ENCODE peak calls at places on chromosomes 3 and 15, in nine cellular contexts. Y, R, B, H, X, P, F, D and A are unnamed samples.

GRCh38 chr3:46918634-46919033 is 41.1 kb downstream of the PTH1R start:
- DNase-seq in D (no peak), B (no peak), F (no peak), Y (no peak), P (no peak), R (no peak), X (no peak), H (no peak), A (no peak)

GRCh38 chr3:194633349-194634004 is at the start of gene TMEM44:
- DNase-seq in Y (peak; percentile 85), P (peak; percentile 77), F (peak; percentile 39), D (peak; percentile 42), B (peak; percentile 37), R (peak; percentile 86), X (peak; percentile 28), H (peak; percentile 36), A (peak; percentile 98)

GRCh38 chr3:133038089-133038730 is at the start of gene TMEM108:
- DNase-seq in P (peak; percentile 95), R (peak; percentile 87), X (peak; percentile 4), B (peak; percentile 90), F (no peak), Y (peak; percentile 99), D (no peak), H (no peak), A (peak; percentile 95)

GRCh38 chr3:178847170-178847569 is 224.4 kb downstream of the ZMAT3 start:
- DNase-seq in F (no peak), D (no peak), H (no peak), B (no peak), Y (no peak), X (no peak), P (no peak), R (no peak), A (no peak)

GRCh38 chr15:73368301-73369072 is at the start of gene HCN4:
- DNase-seq in X (no peak), D (no peak), Y (no peak), B (no peak), H (no peak), P (peak; percentile 62), F (no peak), R (peak; percentile 72), A (peak; percentile 81)

GRCh38 chr3:118760611-118761606 is 273.7 kb downstream of the IGSF11 start:
- DNase-seq in Y (peak; percentile 10), H (no peak), D (no peak), P (no peak), R (no peak), X (no peak), B (no peak), F (no peak), A (peak; percentile 26)

GRCh38 chr3:16834214-16834613 is 50.5 kb upstream of the PLCL2 start:
- DNase-seq in H (no peak), Y (no peak), D (no peak), X (no peak), P (no peak), F (no peak), R (no peak), B (no peak), A (no peak)

GRCh38 chr3:140021269-140021668 is 86.3 kb downstream of the CLSTN2 start:
- DNase-seq in P (no peak), Y (no peak), D (no peak), X (no peak), R (no peak), F (no peak), H (no peak), B (no peak), A (no peak)

GRCh38 chr3:102090646-102091045 is 241.3 kb downstream of the NFKBIZ start:
- DNase-seq in Y (no peak), B (no peak), F (no peak), D (no peak), X (no peak), P (no peak), H (no peak), R (no peak), A (no peak)

GRCh38 chr3:171646357-171647133 is 163.7 kb downstream of the PLD1 start:
- DNase-seq in D (no peak), B (no peak), F (no peak), P (peak; percentile 33), X (no peak), Y (peak; percentile 59), H (no peak), R (no peak), A (peak; percentile 49)

GRCh38 chr3:172129868-172130751 is 90.7 kb downstream of the FNDC3B start:
- DNase-seq in F (peak; percentile 42), Y (peak; percentile 89), D (peak; percentile 42), H (peak; percentile 48), B (no peak), P (peak; percentile 65), X (no peak), R (peak; percentile 93), A (peak; percentile 65)

GRCh38 chr3:188088948-188089685 is 64.8 kb upstream of the LPP start:
- DNase-seq in P (no peak), F (no peak), B (no peak), Y (no peak), D (no peak), X (no peak), H (no peak), R (no peak), A (no peak)

GRCh38 chr15:48963524-48964113 is at the start of gene SHC4:
- DNase-seq in Y (peak; percentile 81), P (peak; percentile 58), B (peak; percentile 67), R (peak; percentile 75), H (no peak), X (no peak), D (no peak), F (no peak), A (peak; percentile 84)

GRCh38 chr3:195690951-195691350 is 29.8 kb upstream of the MUC20 start:
- DNase-seq in D (no peak), X (no peak), B (no peak), P (no peak), R (no peak), Y (no peak), F (no peak), H (no peak), A (no peak)

GRCh38 chr3:27591321-27591711 is 107.1 kb upstream of the SLC4A7 start:
- DNase-seq in R (no peak), F (no peak), H (no peak), X (no peak), P (no peak), D (no peak), Y (no peak), B (no peak), A (no peak)

GRCh38 chr15:100191161-100191560 is 150.6 kb downstream of the ADAMTS17 start:
- DNase-seq in B (no peak), X (no peak), F (no peak), Y (no peak), P (no peak), R (no peak), D (no peak), H (no peak), A (no peak)

GRCh38 chr3:44992555-44993470 is 16.8 kb downstream of the EXOSC7 start:
- DNase-seq in X (no peak), D (no peak), F (peak; percentile 10), Y (peak; percentile 31), P (peak; percentile 62), B (no peak), R (no peak), H (no peak), A (peak; percentile 36)

GRCh38 chr15:55627730-55628368 is 39.7 kb upstream of the PYGO1 start:
- DNase-seq in Y (no peak), R (no peak), B (no peak), X (no peak), D (no peak), H (no peak), P (no peak), F (no peak), A (no peak)

GRCh38 chr3:10666621-10667020 is 149.4 kb upstream of the SLC6A11 start:
- DNase-seq in X (no peak), B (peak; percentile 46), H (no peak), D (no peak), F (no peak), R (peak; percentile 73), Y (peak; percentile 9), P (no peak), A (peak; percentile 49)

GRCh38 chr15:36970522-36970921 is 129.8 kb downstream of the MEIS2 start:
- DNase-seq in R (no peak), X (no peak), D (no peak), H (no peak), Y (no peak), B (no peak), P (no peak), F (no peak), A (no peak)

GRCh38 chr3:117562000-117562399 is 852.4 kb downstream of the TUSC7 start:
- DNase-seq in R (no peak), F (no peak), X (no peak), D (no peak), H (no peak), Y (no peak), P (no peak), B (no peak), A (no peak)

GRCh38 chr3:188400494-188401243 is 246.7 kb downstream of the LPP start:
- DNase-seq in X (peak; percentile 22), D (no peak), P (no peak), R (no peak), Y (no peak), H (no peak), F (no peak), B (no peak), A (no peak)

GRCh38 chr15:89198934-89199333 is 22.4 kb downstream of the RLBP1 start:
- DNase-seq in R (no peak), B (no peak), H (no peak), D (no peak), Y (no peak), F (no peak), X (no peak), P (no peak), A (no peak)

GRCh38 chr3:95434436-95434835 is 1371.6 kb downstream of the NSUN3 start:
- DNase-seq in Y (no peak), R (no peak), F (no peak), D (no peak), P (no peak), H (no peak), B (no peak), X (no peak), A (no peak)

GRCh38 chr3:39497753-39498152 is 30.3 kb downstream of the MOBP start:
- DNase-seq in Y (no peak), R (no peak), H (no peak), D (no peak), F (no peak), X (no peak), P (no peak), B (no peak), A (no peak)

GRCh38 chr3:186277268-186277909 is 84.6 kb downstream of the DGKG start:
- DNase-seq in Y (peak; percentile 50), H (no peak), D (no peak), F (no peak), R (no peak), B (no peak), P (peak; percentile 25), X (no peak), A (no peak)

GRCh38 chr3:8992199-8992598 is 28.9 kb upstream of the RAD18 start:
- DNase-seq in D (no peak), H (no peak), P (no peak), Y (no peak), B (no peak), X (no peak), R (no peak), F (no peak), A (no peak)

GRCh38 chr3:156102267-156102912 is 18.0 kb upstream of the KCNAB1 start:
- DNase-seq in Y (no peak), B (no peak), F (no peak), R (no peak), P (no peak), H (no peak), X (no peak), D (no peak), A (no peak)

GRCh38 chr15:76968310-76968709 is 26.6 kb upstream of the PSTPIP1 start:
- DNase-seq in R (no peak), D (no peak), X (no peak), H (no peak), B (no peak), Y (no peak), P (no peak), F (no peak), A (no peak)

GRCh38 chr15:77786956-77787355 is 154.2 kb upstream of the LINGO1 start:
- DNase-seq in R (no peak), H (no peak), B (no peak), P (no peak), Y (no peak), F (no peak), X (no peak), D (no peak), A (no peak)

GRCh38 chr3:104907507-104907906 is 459.2 kb upstream of the ALCAM start:
- DNase-seq in D (no peak), H (no peak), R (no peak), X (no peak), F (no peak), Y (no peak), P (no peak), B (no peak), A (no peak)